ENCODE peak calls at places on chromosome 11, in five cellular contexts. One of them, this sample, is unnamed.

GRCh38 chr11:13440100-13440855 is 22.7 kb downstream of the BTBD10 start:
- DNase-seq in islet precursor cell: peak
- DNase-seq in AG04449: peak
- DNase-seq in astrocyte of the spinal cord: peak
- DNase-seq in psoas muscle: peak
- DNase-seq in this sample: peak

GRCh38 chr11:119320593-119321524 is 3.9 kb upstream of the MCAM start:
- DNase-seq in psoas muscle: peak
- DNase-seq in islet precursor cell: peak
- DNase-seq in AG04449: no peak
- DNase-seq in astrocyte of the spinal cord: peak
- DNase-seq in this sample: peak

GRCh38 chr11:117870176-117870952 is 6.1 kb downstream of the FXYD6 start:
- DNase-seq in AG04449: no peak
- DNase-seq in islet precursor cell: peak
- DNase-seq in astrocyte of the spinal cord: no peak
- DNase-seq in psoas muscle: no peak
- DNase-seq in this sample: no peak

GRCh38 chr11:17277024-17277584 is 565 bp downstream of the NUCB2 start:
- DNase-seq in islet precursor cell: no peak
- DNase-seq in psoas muscle: no peak
- DNase-seq in astrocyte of the spinal cord: peak
- DNase-seq in AG04449: no peak
- DNase-seq in this sample: peak

GRCh38 chr11:78038697-78039313 is 15.7 kb upstream of the KCTD14 start:
- DNase-seq in islet precursor cell: no peak
- DNase-seq in AG04449: no peak
- DNase-seq in astrocyte of the spinal cord: no peak
- DNase-seq in psoas muscle: no peak
- DNase-seq in this sample: no peak

GRCh38 chr11:120985718-120986569 is 38.0 kb upstream of the TBCEL start:
- DNase-seq in AG04449: no peak
- DNase-seq in islet precursor cell: peak
- DNase-seq in astrocyte of the spinal cord: peak
- DNase-seq in psoas muscle: peak
- DNase-seq in this sample: peak

GRCh38 chr11:125075900-125076317 is 12.8 kb downstream of the SLC37A2 start:
- DNase-seq in islet precursor cell: no peak
- DNase-seq in AG04449: no peak
- DNase-seq in astrocyte of the spinal cord: no peak
- DNase-seq in psoas muscle: no peak
- DNase-seq in this sample: peak

GRCh38 chr11:116962108-116962507 is 124.7 kb upstream of the APOA1 start:
- DNase-seq in AG04449: no peak
- DNase-seq in psoas muscle: no peak
- DNase-seq in astrocyte of the spinal cord: peak
- DNase-seq in islet precursor cell: no peak
- DNase-seq in this sample: peak

GRCh38 chr11:119618208-119618909 is 110.6 kb downstream of the NECTIN1 start:
- DNase-seq in psoas muscle: no peak
- DNase-seq in islet precursor cell: no peak
- DNase-seq in astrocyte of the spinal cord: no peak
- DNase-seq in AG04449: no peak
- DNase-seq in this sample: no peak

GRCh38 chr11:12187399-12187798 is 77.0 kb downstream of the MICAL2 start:
- DNase-seq in psoas muscle: no peak
- DNase-seq in islet precursor cell: peak
- DNase-seq in astrocyte of the spinal cord: peak
- DNase-seq in AG04449: no peak
- DNase-seq in this sample: peak

GRCh38 chr11:83827940-83828554 is 541.9 kb upstream of the CCDC90B start:
- DNase-seq in astrocyte of the spinal cord: peak
- DNase-seq in islet precursor cell: no peak
- DNase-seq in psoas muscle: no peak
- DNase-seq in AG04449: no peak
- DNase-seq in this sample: peak

GRCh38 chr11:125207866-125208425 is 43.4 kb downstream of the PKNOX2 start:
- DNase-seq in AG04449: no peak
- DNase-seq in astrocyte of the spinal cord: peak
- DNase-seq in psoas muscle: no peak
- DNase-seq in islet precursor cell: no peak
- DNase-seq in this sample: no peak

GRCh38 chr11:55054723-55055122 is 207.2 kb upstream of the TRIM48 start:
- DNase-seq in AG04449: no peak
- DNase-seq in psoas muscle: no peak
- DNase-seq in astrocyte of the spinal cord: no peak
- DNase-seq in islet precursor cell: no peak
- DNase-seq in this sample: no peak

GRCh38 chr11:36703055-36703404 is 105.0 kb upstream of the RAG2 start:
- DNase-seq in astrocyte of the spinal cord: no peak
- DNase-seq in psoas muscle: no peak
- DNase-seq in islet precursor cell: no peak
- DNase-seq in AG04449: no peak
- DNase-seq in this sample: no peak

GRCh38 chr11:111521132-111521531 is 6.6 kb downstream of the HOATZ start:
- DNase-seq in astrocyte of the spinal cord: peak
- DNase-seq in islet precursor cell: no peak
- DNase-seq in AG04449: no peak
- DNase-seq in psoas muscle: no peak
- DNase-seq in this sample: no peak

GRCh38 chr11:116782728-116783127 is 5.1 kb downstream of the ZPR1 start:
- DNase-seq in AG04449: no peak
- DNase-seq in astrocyte of the spinal cord: peak
- DNase-seq in psoas muscle: no peak
- DNase-seq in islet precursor cell: peak
- DNase-seq in this sample: peak

GRCh38 chr11:111162306-111162705 is 83.2 kb upstream of the POU2AF2 start:
- DNase-seq in psoas muscle: no peak
- DNase-seq in astrocyte of the spinal cord: peak
- DNase-seq in islet precursor cell: no peak
- DNase-seq in AG04449: no peak
- DNase-seq in this sample: no peak

GRCh38 chr11:117876049-117876340 is 463 bp downstream of the FXYD6 start:
- DNase-seq in psoas muscle: no peak
- DNase-seq in islet precursor cell: no peak
- DNase-seq in AG04449: no peak
- DNase-seq in astrocyte of the spinal cord: no peak
- DNase-seq in this sample: peak

GRCh38 chr11:47477323-47477722 is 28.4 kb upstream of the RAPSN start:
- DNase-seq in AG04449: no peak
- DNase-seq in astrocyte of the spinal cord: no peak
- DNase-seq in psoas muscle: no peak
- DNase-seq in islet precursor cell: no peak
- DNase-seq in this sample: no peak

GRCh38 chr11:81444306-81444705 is 1289.4 kb downstream of the FAM181B start:
- DNase-seq in astrocyte of the spinal cord: no peak
- DNase-seq in psoas muscle: no peak
- DNase-seq in AG04449: no peak
- DNase-seq in islet precursor cell: no peak
- DNase-seq in this sample: no peak

GRCh38 chr11:130215531-130216220 is 56.1 kb downstream of the ST14 start:
- DNase-seq in AG04449: no peak
- DNase-seq in islet precursor cell: no peak
- DNase-seq in astrocyte of the spinal cord: no peak
- DNase-seq in psoas muscle: no peak
- DNase-seq in this sample: no peak

GRCh38 chr11:112961146-112961668 is at the start of gene NCAM1:
- DNase-seq in AG04449: no peak
- DNase-seq in astrocyte of the spinal cord: peak
- DNase-seq in islet precursor cell: peak
- DNase-seq in psoas muscle: peak
- DNase-seq in this sample: peak